ENCODE peak calls at places on chromosome 4, in nine cellular contexts. O is body of pancreas; B is lung; Z is naive thymus-derived CD4-positive, alpha-beta T cell; F is heart left ventricle; L is lower lobe of right lung; T is psoas muscle; R is tibial artery; K is MM.1S. Q is an unnamed sample. For H3K27me3, the result is how much of the 10 kb centered on the place peaks cover.

GRCh38 chr4:177791188-177791587 is 349.0 kb upstream of the AGA start:
- DNase-seq in F (no peak), R (no peak), L (no peak), O (no peak), Z (no peak), T (no peak), B (no peak), K (no peak), Q (no peak)

GRCh38 chr4:8039290-8039689 is 99.6 kb upstream of the AFAP1 start:
- DNase-seq in L (no peak), F (no peak), T (no peak), Z (no peak), K (no peak), B (no peak), O (peak), R (no peak), Q (no peak)

GRCh38 chr4:100042235-100042634 is 92.2 kb upstream of the H2AZ1 start:
- DNase-seq in O (no peak), F (no peak), R (no peak), B (no peak), T (no peak), K (no peak), L (no peak), Z (no peak), Q (no peak)

GRCh38 chr4:153676984-153677383 is 7.1 kb upstream of the TLR2 start:
- DNase-seq in B (no peak), T (no peak), O (no peak), R (no peak), Z (no peak), L (no peak), F (no peak), K (no peak), Q (no peak)

GRCh38 chr4:106996490-106996889 is 39.6 kb downstream of the DKK2 start:
- DNase-seq in L (no peak), Z (no peak), F (no peak), B (no peak), K (no peak), R (no peak), O (no peak), T (no peak), Q (no peak)

GRCh38 chr4:166087569-166087968 is 214.5 kb downstream of the TLL1 start:
- DNase-seq in B (no peak), R (no peak), F (no peak), K (no peak), O (peak), L (no peak), Z (no peak), T (no peak), Q (no peak)

GRCh38 chr4:121863787-121864186 is 6.5 kb downstream of the BBS7 start:
- DNase-seq in Z (no peak), L (no peak), R (no peak), B (no peak), O (no peak), F (no peak), K (no peak), T (no peak), Q (no peak)

GRCh38 chr4:167622481-167623240 is 388.4 kb upstream of the SPOCK3 start:
- DNase-seq in T (peak), L (no peak), R (no peak), Z (no peak), K (peak), O (peak), F (no peak), B (no peak), Q (no peak)

GRCh38 chr4:113223001-113223400 is 173.5 kb downstream of the ANK2 start:
- DNase-seq in O (no peak), T (no peak), R (no peak), B (no peak), L (no peak), F (no peak), K (no peak), Z (no peak), Q (no peak)

GRCh38 chr4:76342191-76342590 is 35.7 kb downstream of the STBD1 start:
- DNase-seq in B (no peak), K (no peak), O (no peak), R (no peak), L (no peak), Z (no peak), F (no peak), T (no peak), Q (no peak)

GRCh38 chr4:88017516-88018302 is 10.3 kb downstream of the PKD2 start:
- DNase-seq in L (no peak), Z (no peak), B (no peak), K (no peak), T (no peak), O (peak), F (peak), R (no peak), Q (peak)

GRCh38 chr4:152697284-152698011 is 17.7 kb upstream of the TMEM154 start:
- DNase-seq in Z (no peak), K (peak), B (no peak), R (no peak), T (no peak), F (no peak), L (no peak), O (no peak), Q (no peak)

GRCh38 chr4:780730-781492 is 45.0 kb downstream of the CPLX1 start:
- DNase-seq in T (no peak), F (no peak), L (no peak), Z (no peak), R (no peak), O (no peak), B (no peak), K (peak), Q (no peak)

GRCh38 chr4:76156635-76157034 is 8.4 kb upstream of the NUP54 start:
- DNase-seq in Z (no peak), R (no peak), T (no peak), O (no peak), K (no peak), B (no peak), L (no peak), F (no peak), Q (no peak)

GRCh38 chr4:176883681-176884418 is 91.1 kb upstream of the VEGFC start:
- DNase-seq in K (no peak), R (no peak), L (no peak), F (no peak), Z (no peak), T (no peak), B (no peak), O (no peak), Q (no peak)

DNA sequence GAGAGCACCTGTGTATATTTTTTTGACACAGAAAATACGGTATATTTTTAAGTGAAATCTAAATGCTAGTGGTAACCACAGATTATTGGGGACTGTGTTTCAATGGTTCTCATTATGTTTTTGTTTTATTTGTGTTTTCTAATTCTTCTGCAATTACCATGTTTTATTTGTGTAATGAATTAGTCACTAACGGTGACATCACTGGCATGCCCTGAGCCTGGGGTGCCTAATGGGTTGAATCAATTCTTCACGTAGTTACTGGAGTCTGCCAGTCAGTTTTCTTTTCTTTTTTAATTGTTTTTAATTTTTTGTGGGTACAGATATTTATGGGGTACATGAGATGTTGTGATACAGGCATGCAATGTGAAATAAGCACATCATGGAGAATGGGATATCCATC is 168.8 kb downstream of the RELL1 start:
- DNase-seq in Z (no peak), O (no peak), B (no peak), T (no peak), R (no peak), F (no peak), L (no peak), K (no peak), Q (no peak)
- H3K27me3 ChIP-seq in Z (under half), O (under half), B (under half), T (under half), R (under half), F (under half), L (under half), K (under half), Q (under half)

GRCh38 chr4:15013585-15013984 is 11.3 kb downstream of the CPEB2 start:
- DNase-seq in B (no peak), T (no peak), F (no peak), O (no peak), L (no peak), R (no peak), Z (no peak), K (no peak), Q (no peak)

GRCh38 chr4:15011166-15011565 is 8.9 kb downstream of the CPEB2 start:
- DNase-seq in K (no peak), Z (no peak), F (no peak), R (no peak), L (no peak), B (no peak), O (no peak), T (no peak), Q (no peak)

GRCh38 chr4:15015170-15015569 is 12.9 kb downstream of the CPEB2 start:
- DNase-seq in R (no peak), Z (no peak), T (no peak), F (no peak), B (no peak), L (no peak), K (no peak), O (no peak), Q (no peak)

GRCh38 chr4:15010038-15010585 is 7.8 kb downstream of the CPEB2 start:
- DNase-seq in L (no peak), K (no peak), B (no peak), F (no peak), Z (no peak), R (no peak), T (no peak), O (no peak), Q (no peak)

DNA sequence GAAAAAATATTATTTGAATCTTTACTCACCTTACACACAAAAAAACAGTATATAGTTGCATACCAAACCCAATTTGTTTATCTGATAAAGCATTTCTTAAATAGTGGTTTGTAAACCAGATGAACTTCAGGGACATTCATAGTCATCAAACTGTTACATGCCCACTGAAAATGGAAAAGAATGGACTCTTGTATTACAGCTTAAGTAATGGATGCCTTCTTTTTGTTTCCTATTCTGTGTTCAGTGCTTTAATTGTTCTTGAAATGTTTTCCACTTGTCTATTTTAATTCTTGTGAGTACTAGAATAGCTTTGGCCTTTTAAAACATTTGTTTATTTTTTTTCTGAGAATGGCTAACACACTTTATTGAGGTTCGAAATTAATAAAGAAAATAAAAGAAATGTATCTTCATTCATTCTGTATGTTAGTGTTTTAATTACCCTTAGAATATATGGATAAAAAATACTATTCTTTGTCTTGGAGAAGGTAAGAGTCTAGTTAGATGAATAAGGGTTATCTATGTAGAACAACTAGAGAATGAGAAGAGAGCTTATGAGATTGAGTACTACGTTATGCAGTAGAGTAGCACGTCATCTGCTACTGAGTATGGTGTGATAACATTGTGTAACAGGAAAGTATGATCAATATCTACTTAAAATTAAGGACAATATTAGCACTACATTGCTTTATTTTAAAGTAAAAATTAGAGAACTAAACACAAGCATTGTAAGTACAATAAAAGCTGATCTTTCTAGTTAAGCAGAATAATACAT is 9.9 kb downstream of the CPEB2 start:
- DNase-seq in B (no peak), R (no peak), T (no peak), L (no peak), O (no peak), F (no peak), K (no peak), Z (no peak), Q (no peak)
- H3K4me3 ChIP-seq in B (no peak), R (no peak), T (no peak), L (no peak), O (no peak), F (no peak), K (no peak), Z (no peak), Q (no peak)

GRCh38 chr4:11427201-11427996 is 1.3 kb downstream of the HS3ST1 start:
- DNase-seq in B (no peak), T (no peak), Z (no peak), K (no peak), L (no peak), R (no peak), F (no peak), O (no peak), Q (no peak)

GRCh38 chr4:11429646-11430045 is 952 bp upstream of the HS3ST1 start:
- DNase-seq in O (no peak), K (no peak), B (no peak), R (no peak), Z (no peak), L (no peak), F (no peak), T (no peak), Q (no peak)

GRCh38 chr4:11426716-11427115 is 2.0 kb downstream of the HS3ST1 start:
- DNase-seq in L (no peak), T (no peak), K (no peak), Z (no peak), R (no peak), B (no peak), F (no peak), O (no peak), Q (no peak)

GRCh38 chr4:11428701-11429571 is at the start of gene HS3ST1:
- DNase-seq in B (peak), F (peak), K (peak), L (peak), T (peak), Z (no peak), R (peak), O (peak), Q (peak)

GRCh38 chr4:11428161-11428700 is 463 bp downstream of the HS3ST1 start:
- DNase-seq in B (no peak), O (no peak), K (peak), L (no peak), Z (no peak), R (no peak), F (no peak), T (no peak), Q (no peak)
- H3K27me3 ChIP-seq in B (under half), O (under half), K (under half), L (under half), Z (under half), R (under half), F (under half), T (under half), Q (under half)

GRCh38 chr4:110622841-110623709 is at the start of gene PITX2:
- DNase-seq in R (no peak), F (peak), B (peak), L (peak), K (no peak), T (peak), O (peak), Z (no peak), Q (peak)

GRCh38 chr4:110620352-110621327 is 2.2 kb downstream of the PITX2 start:
- DNase-seq in Z (no peak), O (no peak), F (no peak), T (peak), R (no peak), L (no peak), B (no peak), K (no peak), Q (no peak)

GRCh38 chr4:110621839-110622751 is 782 bp downstream of the PITX2 start:
- DNase-seq in T (no peak), B (no peak), F (no peak), L (no peak), R (no peak), O (no peak), Z (no peak), K (no peak), Q (no peak)

GRCh38 chr4:110619401-110620247 is 3.3 kb downstream of the PITX2 start:
- DNase-seq in O (no peak), Z (no peak), K (no peak), L (no peak), F (no peak), R (no peak), T (no peak), B (no peak), Q (no peak)

DNA sequence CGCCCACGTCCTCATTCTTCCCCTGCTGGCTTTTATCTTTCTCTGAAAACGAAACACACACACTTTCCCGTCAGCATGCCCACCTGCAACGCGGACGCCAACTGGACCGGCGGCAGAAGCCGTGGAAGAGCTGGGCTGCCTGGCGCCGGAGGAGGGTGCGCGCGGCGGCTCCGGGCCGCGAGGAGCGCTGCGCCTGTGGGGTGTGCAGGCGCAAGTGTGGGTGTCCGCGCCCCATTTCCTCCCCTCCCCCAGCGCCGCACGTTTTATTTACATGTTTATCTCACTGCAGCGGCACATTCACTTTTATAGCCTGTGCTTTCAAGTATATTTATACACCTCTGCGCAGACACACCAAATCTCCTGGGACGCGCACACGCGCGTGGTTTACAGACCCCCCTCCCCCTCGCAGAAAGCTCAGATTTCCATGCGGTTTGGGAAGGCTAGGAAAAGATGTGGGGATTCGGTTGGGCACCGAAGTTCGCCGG is 1.5 kb downstream of the PITX2 start:
- DNase-seq in L (no peak), B (no peak), Z (no peak), R (no peak), T (no peak), O (no peak), F (no peak), K (no peak), Q (no peak)
- H3K4me3 ChIP-seq in L (peak), B (no peak), Z (no peak), R (peak), T (peak), O (no peak), F (peak), K (no peak), Q (peak)

GRCh38 chr4:146640021-146640425 is 1.3 kb downstream of the POU4F2 start:
- DNase-seq in Z (no peak), K (no peak), R (no peak), B (no peak), T (no peak), L (no peak), F (no peak), O (no peak), Q (no peak)

GRCh38 chr4:146639414-146639814 is 721 bp downstream of the POU4F2 start:
- DNase-seq in T (no peak), Z (no peak), F (no peak), K (no peak), B (no peak), L (no peak), O (no peak), R (no peak), Q (no peak)

GRCh38 chr4:146640459-146641061 is 1.9 kb downstream of the POU4F2 start:
- DNase-seq in R (no peak), Z (no peak), B (no peak), T (no peak), O (no peak), K (no peak), L (no peak), F (no peak), Q (no peak)

GRCh38 chr4:146638801-146639351 is at the start of gene POU4F2:
- DNase-seq in K (no peak), L (no peak), R (no peak), O (no peak), T (no peak), Z (no peak), B (no peak), F (no peak), Q (no peak)

DNA sequence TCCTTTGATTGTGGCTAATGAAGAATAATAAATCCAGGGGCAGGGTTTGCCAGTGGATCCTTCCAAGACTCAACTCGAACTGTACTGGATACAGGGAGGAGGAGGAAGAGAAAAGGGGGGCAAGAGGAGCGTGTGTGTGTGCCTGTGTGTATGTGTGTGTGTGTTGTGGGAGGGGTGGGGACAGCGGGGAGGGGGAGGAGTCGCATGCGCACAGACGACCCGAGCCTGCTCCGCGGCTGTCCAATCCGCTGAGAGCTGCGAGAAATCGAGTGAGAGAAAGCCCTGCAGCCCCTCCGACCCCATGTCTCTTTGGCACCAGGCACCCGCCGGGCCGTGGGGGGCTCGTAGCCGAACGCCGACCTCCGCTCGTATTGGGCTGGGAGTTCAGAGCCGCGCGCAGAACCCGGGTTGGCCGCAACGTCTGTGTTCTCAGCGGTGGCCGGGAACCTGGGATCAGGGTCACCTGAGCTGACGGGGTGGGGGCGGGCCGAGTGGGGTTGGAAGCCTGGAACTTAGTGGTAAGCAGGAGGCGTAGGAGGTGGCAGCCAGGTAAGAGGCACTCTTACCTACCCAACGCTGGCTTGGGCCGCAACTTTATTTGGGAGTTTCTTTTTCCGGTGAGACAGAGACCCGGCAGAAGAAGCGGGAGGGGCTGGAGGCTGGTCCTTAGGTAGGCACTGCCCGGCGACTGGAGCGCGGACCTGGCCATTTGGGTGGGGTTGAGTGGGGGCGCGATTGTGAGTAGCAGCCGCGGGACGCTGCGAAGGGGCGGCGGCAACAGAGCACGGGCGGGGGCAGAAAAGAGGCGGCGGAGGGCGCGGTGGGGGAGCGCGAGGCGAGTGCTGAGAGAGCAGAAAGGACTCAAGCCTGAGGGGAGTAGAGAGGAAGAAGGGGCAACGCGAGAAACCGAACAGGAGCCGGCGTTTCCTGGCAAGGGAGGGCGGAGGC is 566 bp upstream of the POU4F2 start:
- DNase-seq in O (no peak), Z (no peak), L (peak), B (no peak), K (no peak), F (no peak), R (no peak), T (no peak), Q (no peak)
- H3K27me3 ChIP-seq in O (under half), Z (under half), L (half or more), B (under half), K (under half), F (half or more), R (half or more), T (half or more), Q (under half)

GRCh38 chr4:39410415-39410814 is 3.7 kb downstream of the KLB start:
- DNase-seq in L (no peak), O (no peak), Z (no peak), T (no peak), R (no peak), F (no peak), B (no peak), K (no peak), Q (no peak)

GRCh38 chr4:39406763-39407583 is at the start of gene KLB:
- DNase-seq in B (no peak), R (no peak), O (peak), F (no peak), T (no peak), K (no peak), Z (no peak), L (no peak), Q (no peak)

DNA sequence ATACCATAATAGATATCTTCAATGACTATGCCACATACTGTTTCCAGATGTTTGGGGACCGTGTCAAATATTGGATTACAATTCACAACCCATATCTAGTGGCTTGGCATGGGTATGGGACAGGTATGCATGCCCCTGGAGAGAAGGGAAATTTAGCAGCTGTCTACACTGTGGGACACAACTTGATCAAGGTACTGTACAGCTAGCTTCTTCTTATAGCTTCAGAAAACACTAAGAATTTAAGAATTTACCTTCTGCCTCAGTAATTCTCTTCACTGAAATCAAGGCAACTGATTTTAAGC is 805 bp downstream of the KLB start:
- DNase-seq in L (no peak), R (no peak), K (no peak), Z (no peak), B (no peak), F (no peak), T (no peak), O (peak), Q (no peak)
- H3K4me3 ChIP-seq in L (no peak), R (no peak), K (no peak), Z (no peak), B (no peak), F (no peak), T (no peak), O (peak), Q (no peak)

Q was measured in sigmoid colon.